ENCODE peak calls at places on chromosomes 16 and 17, in eight cellular contexts. One of them, this sample, is unnamed.

GRCh38 chr17:77409282-77410161 is 268.8 kb downstream of the SEC14L1 start:
- DNase-seq in activated T-helper 9 cell treated with anti-CD3 and anti-CD28 coated beads, Interleukin-2, amount 50 U/mL, for 16 hours: no peak
- DNase-seq in AG08395: peak; percentile 56
- DNase-seq in activated naive CD4-positive, alpha-beta T cell: no peak
- DNase-seq in activated CD4-positive, CD25-positive, alpha-beta regulatory T cell: no peak
- DNase-seq in GM13977: no peak
- DNase-seq in NCI-H748 treated with DMSO at 0.1 percent for 48 hours: no peak
- DNase-seq in HFF-Myc: peak; percentile 66
- DNase-seq in this sample: peak; percentile 99

GRCh38 chr16:70589998-70590471 is 56.3 kb upstream of the IL34 start:
- DNase-seq in NCI-H748 treated with DMSO at 0.1 percent for 48 hours: no peak
- DNase-seq in GM13977: no peak
- DNase-seq in activated CD4-positive, CD25-positive, alpha-beta regulatory T cell: no peak
- DNase-seq in activated T-helper 9 cell treated with anti-CD3 and anti-CD28 coated beads, Interleukin-2, amount 50 U/mL, for 16 hours: no peak
- DNase-seq in HFF-Myc: no peak
- DNase-seq in activated naive CD4-positive, alpha-beta T cell: no peak
- DNase-seq in AG08395: no peak
- DNase-seq in this sample: peak; percentile 52

GRCh38 chr17:15348030-15348429 is 6.6 kb upstream of the TEKT3 start:
- DNase-seq in GM13977: no peak
- DNase-seq in AG08395: peak; percentile 59
- DNase-seq in activated T-helper 9 cell treated with anti-CD3 and anti-CD28 coated beads, Interleukin-2, amount 50 U/mL, for 16 hours: no peak
- DNase-seq in HFF-Myc: no peak
- DNase-seq in NCI-H748 treated with DMSO at 0.1 percent for 48 hours: peak; percentile 75
- DNase-seq in activated naive CD4-positive, alpha-beta T cell: no peak
- DNase-seq in activated CD4-positive, CD25-positive, alpha-beta regulatory T cell: no peak
- DNase-seq in this sample: peak; percentile 13

GRCh38 chr16:12612598-12613101 is 191.0 kb downstream of the CPPED1 start:
- DNase-seq in AG08395: no peak
- DNase-seq in GM13977: no peak
- DNase-seq in activated CD4-positive, CD25-positive, alpha-beta regulatory T cell: no peak
- DNase-seq in NCI-H748 treated with DMSO at 0.1 percent for 48 hours: no peak
- DNase-seq in activated naive CD4-positive, alpha-beta T cell: no peak
- DNase-seq in HFF-Myc: no peak
- DNase-seq in activated T-helper 9 cell treated with anti-CD3 and anti-CD28 coated beads, Interleukin-2, amount 50 U/mL, for 16 hours: no peak
- DNase-seq in this sample: no peak

GRCh38 chr17:16953347-16953746 is 18.6 kb downstream of the TNFRSF13B start:
- DNase-seq in HFF-Myc: no peak
- DNase-seq in activated CD4-positive, CD25-positive, alpha-beta regulatory T cell: no peak
- DNase-seq in AG08395: no peak
- DNase-seq in GM13977: no peak
- DNase-seq in activated naive CD4-positive, alpha-beta T cell: no peak
- DNase-seq in NCI-H748 treated with DMSO at 0.1 percent for 48 hours: no peak
- DNase-seq in activated T-helper 9 cell treated with anti-CD3 and anti-CD28 coated beads, Interleukin-2, amount 50 U/mL, for 16 hours: no peak
- DNase-seq in this sample: no peak

GRCh38 chr17:21425736-21426135 is 49.6 kb downstream of the KCNJ12 start:
- DNase-seq in activated T-helper 9 cell treated with anti-CD3 and anti-CD28 coated beads, Interleukin-2, amount 50 U/mL, for 16 hours: no peak
- DNase-seq in activated naive CD4-positive, alpha-beta T cell: no peak
- DNase-seq in GM13977: no peak
- DNase-seq in AG08395: no peak
- DNase-seq in activated CD4-positive, CD25-positive, alpha-beta regulatory T cell: no peak
- DNase-seq in NCI-H748 treated with DMSO at 0.1 percent for 48 hours: no peak
- DNase-seq in HFF-Myc: no peak
- DNase-seq in this sample: peak; percentile 74

GRCh38 chr16:58912571-58912970 is 178.5 kb upstream of the GOT2 start:
- DNase-seq in HFF-Myc: no peak
- DNase-seq in NCI-H748 treated with DMSO at 0.1 percent for 48 hours: no peak
- DNase-seq in GM13977: no peak
- DNase-seq in activated T-helper 9 cell treated with anti-CD3 and anti-CD28 coated beads, Interleukin-2, amount 50 U/mL, for 16 hours: no peak
- DNase-seq in activated naive CD4-positive, alpha-beta T cell: no peak
- DNase-seq in AG08395: no peak
- DNase-seq in activated CD4-positive, CD25-positive, alpha-beta regulatory T cell: no peak
- DNase-seq in this sample: no peak

GRCh38 chr16:73878616-73879015 is 418.0 kb upstream of the PSMD7 start:
- DNase-seq in activated naive CD4-positive, alpha-beta T cell: no peak
- DNase-seq in AG08395: peak; percentile 67
- DNase-seq in activated CD4-positive, CD25-positive, alpha-beta regulatory T cell: no peak
- DNase-seq in HFF-Myc: peak; percentile 38
- DNase-seq in GM13977: peak; percentile 36
- DNase-seq in activated T-helper 9 cell treated with anti-CD3 and anti-CD28 coated beads, Interleukin-2, amount 50 U/mL, for 16 hours: no peak
- DNase-seq in NCI-H748 treated with DMSO at 0.1 percent for 48 hours: peak; percentile 36
- DNase-seq in this sample: peak; percentile 68

GRCh38 chr17:81043725-81044427 is 8.9 kb downstream of the BAIAP2 start:
- DNase-seq in activated naive CD4-positive, alpha-beta T cell: no peak
- DNase-seq in AG08395: no peak
- DNase-seq in NCI-H748 treated with DMSO at 0.1 percent for 48 hours: no peak
- DNase-seq in GM13977: no peak
- DNase-seq in activated CD4-positive, CD25-positive, alpha-beta regulatory T cell: no peak
- DNase-seq in activated T-helper 9 cell treated with anti-CD3 and anti-CD28 coated beads, Interleukin-2, amount 50 U/mL, for 16 hours: no peak
- DNase-seq in HFF-Myc: no peak
- DNase-seq in this sample: peak; percentile 57

GRCh38 chr16:87331241-87331801 is 14.1 kb upstream of the C16orf95 start:
- DNase-seq in NCI-H748 treated with DMSO at 0.1 percent for 48 hours: no peak
- DNase-seq in GM13977: no peak
- DNase-seq in activated naive CD4-positive, alpha-beta T cell: no peak
- DNase-seq in HFF-Myc: no peak
- DNase-seq in activated T-helper 9 cell treated with anti-CD3 and anti-CD28 coated beads, Interleukin-2, amount 50 U/mL, for 16 hours: no peak
- DNase-seq in AG08395: no peak
- DNase-seq in activated CD4-positive, CD25-positive, alpha-beta regulatory T cell: no peak
- DNase-seq in this sample: no peak

This sample was measured in myocyte.